ENCODE peak calls at places on chromosomes 2 and 18, in five cellular contexts. W is Peyer's patch, N is Panc1, T is body of pancreas, J is lower lobe of right lung. Y is an unnamed sample.

GRCh38 chr18:69220529-69220928 is 180.2 kb upstream of the DOK6 start:
- DNase-seq in J (no peak), N (no peak), T (no peak), W (no peak), Y (no peak)

GRCh38 chr2:183284606-183285005 is 160.4 kb downstream of the NUP35 start:
- DNase-seq in T (no peak), W (no peak), N (no peak), J (no peak), Y (no peak)

GRCh38 chr2:137925599-137925998 is 38.7 kb upstream of the HNMT start:
- DNase-seq in J (no peak), T (no peak), N (no peak), W (no peak), Y (no peak)

GRCh38 chr18:48475635-48476549 is 62.9 kb upstream of the CTIF start:
- DNase-seq in W (no peak), T (peak; percentile 59), J (no peak), N (peak; percentile 64), Y (peak; percentile 68)

GRCh38 chr2:177602611-177603164 is 210.1 kb downstream of the AGPS start:
- DNase-seq in T (no peak), N (no peak), W (no peak), J (no peak), Y (no peak)

GRCh38 chr2:224682121-224682520 is 34.0 kb downstream of the CCDC195 start:
- DNase-seq in J (no peak), N (no peak), W (no peak), T (no peak), Y (no peak)

GRCh38 chr18:47036298-47036874 is 965 bp upstream of the ELOA2 start:
- DNase-seq in W (no peak), J (no peak), T (no peak), N (peak; percentile 12), Y (peak; percentile 32)

GRCh38 chr2:60883896-60884295 is 2.5 kb downstream of the REL start:
- DNase-seq in T (no peak), W (no peak), J (no peak), N (no peak), Y (no peak)

GRCh38 chr18:33924576-33924975 is 300.1 kb downstream of the NOL4 start:
- DNase-seq in J (no peak), T (no peak), N (no peak), W (no peak), Y (no peak)

GRCh38 chr18:25399554-25399953 is 47.6 kb upstream of the ZNF521 start:
- DNase-seq in W (no peak), T (no peak), N (no peak), J (no peak), Y (no peak)

GRCh38 chr2:171146633-171147032 is 14.1 kb downstream of the TLK1 start:
- DNase-seq in W (no peak), J (no peak), T (no peak), N (no peak), Y (no peak)

GRCh38 chr2:47250576-47251403 is 95.7 kb upstream of the STPG4 start:
- DNase-seq in T (no peak), W (no peak), J (no peak), N (no peak), Y (peak; percentile 58)

GRCh38 chr2:7449287-7449686 is 532.1 kb downstream of the RNF144A start:
- DNase-seq in W (no peak), J (no peak), T (no peak), N (no peak), Y (no peak)

GRCh38 chr2:46770622-46771021 is 145.0 kb downstream of the MCFD2 start:
- DNase-seq in J (no peak), W (no peak), N (no peak), T (no peak), Y (no peak)

GRCh38 chr2:62968668-62969067 is 82.0 kb upstream of the OTX1 start:
- DNase-seq in N (no peak), T (no peak), J (no peak), W (no peak), Y (no peak)

GRCh38 chr2:214069254-214069653 is 341.6 kb upstream of the VWC2L start:
- DNase-seq in J (no peak), T (no peak), N (peak; percentile 87), W (no peak), Y (peak; percentile 40)

GRCh38 chr2:102618452-102619413 is 620 bp upstream of the SLC9A2 start:
- DNase-seq in W (no peak), N (no peak), J (peak; percentile 60), T (peak; percentile 13), Y (peak; percentile 50)

GRCh38 chr2:43312751-43313641 is 86.6 kb upstream of the ZFP36L2 start:
- DNase-seq in J (no peak), N (no peak), W (no peak), T (peak; percentile 62), Y (no peak)

GRCh38 chr2:189157431-189157830 is 22.1 kb downstream of the COL5A2 start:
- DNase-seq in J (no peak), N (no peak), T (no peak), W (no peak), Y (no peak)

GRCh38 chr2:144659731-144660275 is 139.9 kb upstream of the ZEB2 start:
- DNase-seq in N (no peak), J (peak; percentile 70), W (peak; percentile 18), T (no peak), Y (no peak)

GRCh38 chr2:227767830-227768229 is 22.1 kb downstream of the SCYGR8 start:
- DNase-seq in W (no peak), N (no peak), J (no peak), T (no peak), Y (no peak)

GRCh38 chr18:29651121-29651675 is 1391.3 kb downstream of the DSC3 start:
- DNase-seq in T (no peak), N (no peak), W (no peak), J (no peak), Y (no peak)

GRCh38 chr2:148177559-148177958 is 156.7 kb downstream of the MBD5 start:
- DNase-seq in N (no peak), J (no peak), T (no peak), W (no peak), Y (no peak)

GRCh38 chr2:150425121-150425559 is 62.3 kb downstream of the RND3 start:
- DNase-seq in W (no peak), J (no peak), T (no peak), N (no peak), Y (no peak)

GRCh38 chr2:180953550-180953949 is 26.9 kb upstream of the UBE2E3 start:
- DNase-seq in J (no peak), W (no peak), T (no peak), N (no peak), Y (no peak)

GRCh38 chr18:7230646-7231349 is at the start of gene LRRC30:
- DNase-seq in J (no peak), T (no peak), N (no peak), W (no peak), Y (no peak)

GRCh38 chr2:223469270-223470057 is 132.7 kb downstream of the SCG2 start:
- DNase-seq in J (no peak), T (no peak), N (no peak), W (no peak), Y (no peak)

GRCh38 chr2:79189465-79189864 is 29.9 kb upstream of the REG3A start:
- DNase-seq in T (no peak), J (no peak), W (no peak), N (no peak), Y (no peak)
- TF ChIP-seq CTCF in T (no peak), J (no peak), W (no peak), N (no peak), Y (no peak)

GRCh38 chr2:162002623-162003200 is 71.3 kb downstream of the DPP4 start:
- DNase-seq in T (no peak), W (no peak), N (no peak), J (no peak), Y (no peak)
- TF ChIP-seq CTCF in T (no peak), W (no peak), N (no peak), J (no peak), Y (no peak)

GRCh38 chr2:19367346-19367745 is 8.9 kb upstream of the OSR1 start:
- DNase-seq in T (no peak), N (no peak), J (no peak), W (no peak), Y (no peak)

GRCh38 chr2:19368760-19369159 is 10.3 kb upstream of the OSR1 start:
- DNase-seq in W (no peak), T (no peak), N (no peak), J (no peak), Y (no peak)

GRCh38 chr2:19371996-19372582 is 13.7 kb upstream of the OSR1 start:
- DNase-seq in J (no peak), N (no peak), T (no peak), W (no peak), Y (no peak)

GRCh38 chr2:19373352-19373751 is 14.9 kb upstream of the OSR1 start:
- DNase-seq in N (no peak), T (no peak), J (no peak), W (no peak), Y (no peak)

GRCh38 chr2:19369341-19369955 is 11.0 kb upstream of the OSR1 start:
- DNase-seq in W (no peak), N (no peak), T (no peak), J (no peak), Y (peak; percentile 38)
- TF ChIP-seq CTCF in W (no peak), N (peak; percentile 34), T (no peak), J (no peak), Y (peak; percentile 17)

GRCh38 chr18:3261035-3261392 is 919 bp upstream of the MYL12B start:
- DNase-seq in N (no peak), J (no peak), W (no peak), T (no peak), Y (no peak)
- TF ChIP-seq CTCF in N (no peak), J (no peak), W (no peak), T (no peak), Y (no peak)

DNA sequence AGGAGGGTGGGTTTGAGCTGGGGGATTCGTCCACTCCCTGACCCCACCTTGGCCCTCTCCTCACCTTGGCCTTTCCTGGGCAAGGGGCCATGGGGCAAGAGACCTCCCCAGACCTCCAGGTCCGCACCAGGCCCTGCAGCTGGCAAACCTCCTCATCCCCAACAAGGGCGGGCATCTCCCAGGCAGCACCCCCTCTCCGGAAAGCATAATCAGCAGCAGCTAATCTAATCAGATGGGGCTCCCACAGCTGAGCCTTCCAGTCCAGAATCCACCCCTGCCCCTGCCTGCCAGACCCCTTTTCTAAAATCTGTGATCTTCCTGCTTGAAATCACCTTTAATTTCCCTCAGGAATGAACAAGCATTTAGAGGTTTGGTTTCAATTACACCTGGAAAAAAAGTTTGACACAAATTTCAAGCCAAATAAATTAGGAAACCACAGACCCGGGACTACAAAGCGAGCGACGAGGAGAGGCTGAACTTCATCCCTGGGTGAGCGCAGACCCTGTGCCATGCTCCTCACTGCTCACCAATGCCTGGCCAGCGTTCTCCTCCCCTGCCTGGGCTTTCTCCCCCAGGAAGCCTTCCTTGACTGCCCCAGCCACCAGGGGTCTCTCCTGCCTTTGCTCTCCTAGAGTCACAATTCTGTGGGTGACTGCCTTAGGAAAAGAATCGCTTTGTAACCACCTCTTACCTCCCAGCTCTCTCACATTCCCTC is 143.0 kb upstream of the MYCN start:
- DNase-seq in N (no peak), W (no peak), T (no peak), J (no peak), Y (peak; percentile 41)
- TF ChIP-seq CTCF in N (peak; percentile 45), W (no peak), T (no peak), J (no peak), Y (peak; percentile 38)